ENCODE peak calls at places on chromosomes 3 and 15, in eight cellular contexts. J is adrenal gland, N is esophagus squamous epithelium, P is K562, Y is tibial nerve, Z is heart left ventricle, X is stomach, S is gastrocnemius medialis. Q is an unnamed sample.

GRCh38 chr3:22887664-22888291 is 315.3 kb upstream of the UBE2E2 start:
- DNase-seq in J (peak; percentile 31), N (no peak), P (peak; percentile 3), Y (no peak), Z (no peak), X (no peak), S (no peak), Q (no peak)

GRCh38 chr3:130342821-130343661 is 2.4 kb upstream of the COL6A5 start:
- DNase-seq in J (no peak), N (no peak), P (peak; percentile 84), Y (no peak), Z (no peak), X (no peak), S (no peak), Q (no peak)

GRCh38 chr3:31086698-31087097 is 192.2 kb upstream of the GADL1 start:
- DNase-seq in J (no peak), N (no peak), P (no peak), Y (no peak), Z (no peak), X (peak; percentile 28), S (no peak), Q (no peak)

GRCh38 chr3:157606392-157607197 is 103.4 kb upstream of the VEPH1 start:
- DNase-seq in J (peak; percentile 75), N (no peak), P (peak; percentile 76), Y (peak; percentile 43), Z (peak; percentile 54), X (peak; percentile 60), S (peak; percentile 28), Q (peak; percentile 25)

GRCh38 chr15:43625086-43625485 is 6.5 kb upstream of the STRC start:
- DNase-seq in J (no peak), N (no peak), P (no peak), Y (no peak), Z (no peak), X (no peak), S (no peak), Q (no peak)

GRCh38 chr3:124860599-124860998 is 26.6 kb downstream of the ITGB5 start:
- DNase-seq in J (peak; percentile 94), N (no peak), P (no peak), Y (no peak), Z (peak; percentile 85), X (peak; percentile 46), S (peak; percentile 87), Q (peak; percentile 66)

GRCh38 chr3:33424606-33425453 is 15.4 kb downstream of the UBP1 start:
- DNase-seq in J (no peak), N (no peak), P (no peak), Y (no peak), Z (peak; percentile 31), X (no peak), S (peak; percentile 74), Q (no peak)

GRCh38 chr15:34046471-34047145 is 7.6 kb upstream of the AVEN start:
- DNase-seq in J (no peak), N (no peak), P (no peak), Y (no peak), Z (no peak), X (no peak), S (no peak), Q (no peak)

GRCh38 chr3:46549408-46549904 is 16.6 kb downstream of the LRRC2 start:
- DNase-seq in J (no peak), N (no peak), P (peak; percentile 89), Y (no peak), Z (no peak), X (no peak), S (no peak), Q (no peak)

GRCh38 chr3:46544771-46545503 is 21.2 kb downstream of the LRRC2 start:
- DNase-seq in J (no peak), N (no peak), P (no peak), Y (no peak), Z (no peak), X (no peak), S (no peak), Q (peak; percentile 10)

GRCh38 chr3:46549989-46550388 is 16.1 kb downstream of the LRRC2 start:
- DNase-seq in J (no peak), N (no peak), P (no peak), Y (no peak), Z (no peak), X (no peak), S (no peak), Q (no peak)

GRCh38 chr3:46545695-46546630 is 20.1 kb downstream of the LRRC2 start:
- DNase-seq in J (no peak), N (no peak), P (no peak), Y (no peak), Z (no peak), X (no peak), S (no peak), Q (no peak)

GRCh38 chr3:46546896-46547440 is 19.1 kb downstream of the LRRC2 start:
- DNase-seq in J (no peak), N (no peak), P (no peak), Y (no peak), Z (no peak), X (no peak), S (no peak), Q (no peak)
- H3K4me1 ChIP-seq in J (no peaks in the 10 kb centered on the region), N (no peaks in the 10 kb centered on the region), P (peaks cover 50% of the 10 kb centered on the region), Y (no peaks in the 10 kb centered on the region), Z (no peaks in the 10 kb centered on the region), X (no peaks in the 10 kb centered on the region), S (peaks cover 17% of the 10 kb centered on the region), Q (no peaks in the 10 kb centered on the region)

GRCh38 chr15:47987908-47988532 is 132.8 kb upstream of the SLC24A5 start:
- DNase-seq in J (peak; percentile 31), N (no peak), P (peak; percentile 17), Y (no peak), Z (no peak), X (no peak), S (no peak), Q (peak; percentile 57)

GRCh38 chr15:47991376-47991775 is 129.4 kb upstream of the SLC24A5 start:
- DNase-seq in J (no peak), N (no peak), P (no peak), Y (no peak), Z (no peak), X (no peak), S (no peak), Q (no peak)

GRCh38 chr15:47990821-47991220 is 130.0 kb upstream of the SLC24A5 start:
- DNase-seq in J (no peak), N (no peak), P (no peak), Y (no peak), Z (no peak), X (no peak), S (no peak), Q (no peak)

GRCh38 chr15:47987461-47987860 is 133.3 kb upstream of the SLC24A5 start:
- DNase-seq in J (no peak), N (no peak), P (no peak), Y (no peak), Z (no peak), X (no peak), S (no peak), Q (no peak)

GRCh38 chr15:47988564-47988963 is 132.2 kb upstream of the SLC24A5 start:
- DNase-seq in J (no peak), N (no peak), P (no peak), Y (no peak), Z (no peak), X (no peak), S (no peak), Q (no peak)
- TF ChIP-seq CTCF in J (no peak), N (no peak), P (no peak), Y (no peak), Z (no peak), X (no peak), S (no peak), Q (no peak)

GRCh38 chr3:100745617-100746016 is 36.3 kb downstream of the TFG start:
- DNase-seq in J (no peak), N (no peak), P (no peak), Y (no peak), Z (no peak), X (no peak), S (no peak), Q (no peak)

GRCh38 chr3:100748220-100748619 is 38.9 kb downstream of the TFG start:
- DNase-seq in J (no peak), N (no peak), P (peak; percentile 82), Y (no peak), Z (no peak), X (no peak), S (no peak), Q (no peak)

GRCh38 chr3:100743535-100743934 is 34.2 kb downstream of the TFG start:
- DNase-seq in J (no peak), N (no peak), P (no peak), Y (no peak), Z (no peak), X (no peak), S (no peak), Q (no peak)

GRCh38 chr3:100746056-100746455 is 36.8 kb downstream of the TFG start:
- DNase-seq in J (no peak), N (no peak), P (no peak), Y (no peak), Z (no peak), X (no peak), S (no peak), Q (no peak)

DNA sequence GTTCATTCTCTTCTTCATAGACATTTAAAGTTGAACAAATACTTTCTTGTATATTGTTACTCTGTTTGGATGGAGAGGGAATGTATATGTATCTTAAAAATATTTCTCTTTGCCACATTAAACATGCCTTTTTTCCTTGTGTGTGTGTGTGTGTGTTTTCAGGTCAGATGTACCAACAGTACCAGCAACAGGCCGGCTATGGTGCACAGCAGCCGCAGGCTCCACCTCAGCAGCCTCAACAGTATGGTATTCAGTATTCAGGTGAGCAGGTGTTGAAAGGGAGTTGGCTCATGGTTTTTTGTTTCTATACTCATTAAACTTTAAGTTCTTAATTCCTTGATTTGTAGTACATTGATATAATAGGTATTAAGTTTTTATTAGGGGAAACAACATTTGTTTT is 35.4 kb downstream of the TFG start:
- DNase-seq in J (no peak), N (no peak), P (no peak), Y (no peak), Z (no peak), X (no peak), S (no peak), Q (no peak)
- TF ChIP-seq POLR2A in J (no peak), N (no peak), P (no peak), Y (no peak), Z (no peak), X (no peak), S (no peak), Q (no peak)

DNA sequence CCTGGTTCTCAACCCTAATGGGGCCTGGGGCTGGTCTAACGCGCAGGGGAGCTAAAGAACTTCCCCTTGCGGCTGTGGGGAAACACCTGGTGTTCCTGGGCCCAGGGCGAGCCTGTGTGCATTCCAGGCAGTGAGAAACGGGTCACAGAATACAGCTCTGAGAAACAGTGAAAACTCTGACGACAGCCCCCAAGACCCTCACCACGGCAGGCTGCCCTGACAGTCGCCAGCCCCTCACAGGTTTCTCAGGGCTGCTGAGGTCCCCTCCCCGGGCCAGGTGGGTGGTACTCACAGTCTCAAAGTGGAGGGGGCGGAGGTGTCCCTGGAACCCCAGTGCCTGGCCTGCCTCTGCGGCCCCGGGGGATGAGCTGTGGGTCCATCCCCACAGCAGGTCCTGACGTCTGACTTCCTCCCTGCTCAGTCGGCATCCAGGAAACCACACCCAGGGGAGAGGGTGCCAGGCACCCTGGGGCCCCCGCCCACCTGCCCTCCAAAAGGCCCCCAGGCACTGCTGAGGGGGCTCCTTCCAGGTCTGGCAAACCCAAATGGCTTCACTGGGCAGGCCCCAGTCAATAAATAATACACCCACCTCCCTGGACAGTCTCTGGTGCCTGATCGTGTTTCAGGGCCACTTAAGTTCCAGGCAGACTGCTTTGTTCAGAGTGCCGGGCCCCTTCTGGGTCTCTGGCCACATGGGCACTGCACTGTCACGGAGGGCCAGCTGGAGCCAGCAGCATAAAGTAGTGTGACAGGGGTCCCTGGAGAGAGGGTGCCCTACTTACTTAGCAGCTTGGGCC is 57.7 kb downstream of the IQSEC1 start:
- DNase-seq in J (no peak), N (no peak), P (no peak), Y (no peak), Z (peak; percentile 65), X (peak; percentile 41), S (no peak), Q (peak; percentile 81)
- H3K4me1 ChIP-seq in J (peaks cover 83% of the 10 kb centered on the region), N (peaks cover 21% of the 10 kb centered on the region), P (peaks cover 50% of the 10 kb centered on the region), Y (peaks cover 68% of the 10 kb centered on the region), Z (peaks cover 26% of the 10 kb centered on the region), X (peaks cover 23% of the 10 kb centered on the region), S (peaks cover 53% of the 10 kb centered on the region), Q (peaks cover 54% of the 10 kb centered on the region)